ENCODE peak calls at places on chromosomes 2 and 18, in five cellular contexts. J is GM12878, C is A549, Z is K562, I is WTC11. E is an unnamed sample.

GRCh38 chr2:27652790-27653189 is 10.6 kb downstream of the SUPT7L start:
- DNase-seq in J (no peak), C (no peak), Z (no peak), I (no peak), E (no peak)

GRCh38 chr2:28716265-28716865 is 35.3 kb upstream of the PPP1CB start:
- DNase-seq in J (peak; percentile 9), C (peak; percentile 83), Z (peak; percentile 51), I (no peak), E (peak; percentile 47)

GRCh38 chr2:230443540-230443939 is 27.5 kb downstream of the SP100 start:
- DNase-seq in J (no peak), C (no peak), Z (no peak), I (no peak), E (no peak)

GRCh38 chr18:24704921-24705620 is 244.6 kb downstream of the HRH4 start:
- DNase-seq in J (no peak), C (no peak), Z (no peak), I (no peak), E (no peak)

GRCh38 chr2:69059731-69060290 is 46.8 kb downstream of the ANTXR1 start:
- DNase-seq in J (no peak), C (no peak), Z (no peak), I (no peak), E (no peak)

GRCh38 chr2:10006248-10007147 is 36.9 kb upstream of the KLF11 start:
- DNase-seq in J (no peak), C (peak; percentile 20), Z (no peak), I (no peak), E (no peak)

GRCh38 chr2:88959480-88960204 is 268.2 kb downstream of the RPIA start:
- DNase-seq in J (no peak), C (no peak), Z (peak; percentile 6), I (no peak), E (no peak)

GRCh38 chr2:209830722-209831465 is 59.3 kb downstream of the UNC80 start:
- DNase-seq in J (no peak), C (no peak), Z (no peak), I (no peak), E (no peak)

GRCh38 chr18:56684277-56684676 is 33.1 kb downstream of the WDR7 start:
- DNase-seq in J (no peak), C (no peak), Z (no peak), I (no peak), E (no peak)

GRCh38 chr2:109110185-109110584 is 18.8 kb upstream of the SH3RF3 start:
- DNase-seq in J (no peak), C (no peak), Z (no peak), I (no peak), E (no peak)

DNA sequence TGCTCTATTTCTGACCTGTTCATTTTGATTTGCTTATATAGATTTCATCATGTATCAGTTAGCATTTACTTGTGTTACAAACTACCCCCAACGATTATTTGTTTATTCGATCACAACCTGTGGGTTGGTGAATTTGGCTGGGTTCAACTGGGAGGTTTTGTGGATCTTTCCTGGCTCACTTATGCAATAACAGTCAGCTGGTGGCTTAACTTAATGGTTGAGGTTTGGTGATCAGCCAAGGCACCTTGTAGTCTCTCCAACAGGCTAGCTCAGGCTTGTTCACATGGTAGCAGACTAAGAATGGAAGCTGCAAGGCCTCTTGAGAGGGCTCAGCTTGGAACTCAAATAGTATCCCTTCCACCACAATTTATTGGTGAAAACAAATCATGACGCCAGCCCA is 5.4 kb upstream of the PUM2 start:
- DNase-seq in J (no peak), C (no peak), Z (no peak), I (no peak), E (no peak)
- TF ChIP-seq ESRRA in J (no peak), C (no peak), Z (no peak), I (no peak), E (no peak)

GRCh38 chr18:23631312-23631711 is 31.4 kb downstream of the ANKRD29 start:
- DNase-seq in J (no peak), C (no peak), Z (no peak), I (no peak), E (no peak)
- TF ChIP-seq ESRRA in J (no peak), C (no peak), Z (no peak), I (no peak), E (no peak)

GRCh38 chr18:12091742-12092141 is 1.9 kb upstream of the ANKRD62 start:
- DNase-seq in J (no peak), C (no peak), Z (no peak), I (no peak), E (no peak)

GRCh38 chr18:12088096-12088495 is 5.5 kb upstream of the ANKRD62 start:
- DNase-seq in J (no peak), C (no peak), Z (no peak), I (no peak), E (no peak)

GRCh38 chr18:12093520-12094257 is at the start of gene ANKRD62:
- DNase-seq in J (no peak), C (no peak), Z (peak; percentile 44), I (no peak), E (no peak)

GRCh38 chr18:12088731-12089375 is 4.8 kb upstream of the ANKRD62 start:
- DNase-seq in J (no peak), C (no peak), Z (no peak), I (no peak), E (no peak)

GRCh38 chr18:12092398-12093229 is 1.0 kb upstream of the ANKRD62 start:
- DNase-seq in J (peak; percentile 5), C (peak; percentile 41), Z (peak; percentile 72), I (peak; percentile 63), E (peak; percentile 60)
- TF ChIP-seq ESRRA in J (no peak), C (no peak), Z (no peak), I (no peak), E (no peak)

GRCh38 chr18:9387891-9388290 is 53.3 kb downstream of the TWSG1 start:
- DNase-seq in J (no peak), C (no peak), Z (no peak), I (no peak), E (no peak)

GRCh38 chr18:9389706-9390105 is 55.1 kb downstream of the TWSG1 start:
- DNase-seq in J (no peak), C (no peak), Z (no peak), I (no peak), E (no peak)

GRCh38 chr18:9386872-9387271 is 52.3 kb downstream of the TWSG1 start:
- DNase-seq in J (no peak), C (no peak), Z (peak; percentile 18), I (no peak), E (no peak)

GRCh38 chr18:9392726-9393125 is 58.2 kb downstream of the TWSG1 start:
- DNase-seq in J (no peak), C (no peak), Z (peak; percentile 33), I (no peak), E (no peak)
- TF ChIP-seq ESRRA in J (no peak), C (no peak), Z (no peak), I (no peak), E (no peak)

DNA sequence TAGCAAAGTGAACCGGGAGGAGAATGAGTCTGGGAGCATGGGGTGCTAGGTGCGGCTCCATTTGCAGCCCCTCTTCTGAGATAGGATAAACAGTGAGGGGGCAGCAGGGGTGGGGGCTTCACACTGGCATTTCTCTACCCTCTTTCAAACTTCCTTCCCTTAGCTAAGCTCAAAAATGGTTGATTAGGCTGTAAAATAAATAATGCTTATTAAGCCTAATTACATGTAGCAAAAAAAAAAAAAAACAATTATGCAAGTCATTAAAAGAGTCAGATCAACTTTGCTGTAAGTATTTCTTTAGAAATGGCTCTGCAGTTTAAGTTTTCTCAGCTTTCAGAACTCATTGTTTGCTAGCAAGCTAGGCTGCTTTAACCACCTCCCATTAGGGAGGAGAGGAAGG is 182.7 kb upstream of the FBXO11 start:
- DNase-seq in J (no peak), C (no peak), Z (no peak), I (no peak), E (no peak)
- TF ChIP-seq ESRRA in J (no peak), C (no peak), Z (no peak), I (no peak), E (no peak)

GRCh38 chr2:15938803-15939555 is 1.4 kb upstream of the MYCN start:
- DNase-seq in J (no peak), C (no peak), Z (no peak), I (peak; percentile 48), E (no peak)

GRCh38 chr2:15940661-15941482 is 522 bp downstream of the MYCN start:
- DNase-seq in J (no peak), C (peak; percentile 32), Z (no peak), I (peak; percentile 25), E (no peak)

GRCh38 chr2:15939854-15940660 is at the start of gene MYCN:
- DNase-seq in J (no peak), C (peak; percentile 44), Z (peak; percentile 12), I (peak; percentile 90), E (peak; percentile 41)

GRCh38 chr2:15937882-15938802 is 2.2 kb upstream of the MYCN start:
- DNase-seq in J (no peak), C (no peak), Z (no peak), I (no peak), E (no peak)

DNA sequence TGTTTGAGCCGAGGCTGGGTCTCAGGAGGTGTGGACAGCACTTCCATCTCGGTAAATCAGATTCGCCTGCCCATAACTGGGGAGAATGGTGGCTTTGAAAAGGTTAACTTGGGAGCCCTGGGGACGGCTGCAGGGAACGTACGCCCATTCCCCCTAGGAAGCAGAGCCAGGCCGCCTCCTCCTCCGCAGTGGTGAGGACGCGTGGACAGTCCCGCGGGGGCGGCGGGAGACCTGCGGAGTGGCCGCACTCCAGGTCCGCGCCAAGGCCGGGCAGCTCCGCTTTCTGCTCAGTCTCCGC is 845 bp upstream of the MYCN start:
- DNase-seq in J (no peak), C (peak; percentile 70), Z (peak; percentile 72), I (peak; percentile 82), E (no peak)
- TF ChIP-seq ESRRA in J (no peak), C (no peak), Z (no peak), I (no peak), E (no peak)